ENCODE peak calls at places on chromosome 9, in seven cellular contexts. S is mesendoderm, C is H1, T is endothelial cell of umbilical vein, A is neural progenitor cell, Z is mammary epithelial cell, Q is SK-N-SH. I is an unnamed sample. For H3K4me1, the result is how much of the 10 kb centered on the place peaks cover.

GRCh38 chr9:137027369-137028012 is 546 bp downstream of the ABCA2 start:
- DNase-seq in S (no peak), C (no peak), T (no peak), A (peak), Z (no peak), Q (peak), I (no peak)

GRCh38 chr9:129858167-129858962 is 23.1 kb downstream of the USP20 start:
- DNase-seq in S (no peak), C (no peak), T (no peak), A (no peak), Z (no peak), Q (no peak), I (no peak)

GRCh38 chr9:23044549-23044948 is 597.9 kb downstream of the DMRTA1 start:
- DNase-seq in S (no peak), C (no peak), T (peak), A (no peak), Z (peak), Q (no peak), I (no peak)

GRCh38 chr9:8486095-8486494 is 686.5 kb upstream of the DMAC1 start:
- DNase-seq in S (peak), C (peak), T (peak), A (peak), Z (no peak), Q (peak), I (peak)

GRCh38 chr9:272251-273213 is 57.9 kb downstream of the DOCK8 start:
- DNase-seq in S (no peak), C (no peak), T (no peak), A (no peak), Z (no peak), Q (no peak), I (no peak)

GRCh38 chr9:126664893-126665695 is 51.4 kb downstream of the LMX1B start:
- DNase-seq in S (peak), C (peak), T (no peak), A (peak), Z (no peak), Q (peak), I (no peak)

GRCh38 chr9:109329274-109330258 is 8.7 kb upstream of the EPB41L4B start:
- DNase-seq in S (peak), C (no peak), T (no peak), A (no peak), Z (peak), Q (peak), I (no peak)

GRCh38 chr9:98365724-98366123 is 110.3 kb upstream of the TBC1D2 start:
- DNase-seq in S (no peak), C (no peak), T (no peak), A (no peak), Z (no peak), Q (no peak), I (no peak)

GRCh38 chr9:137077758-137078693 is 709 bp downstream of the UAP1L1 start:
- DNase-seq in S (no peak), C (no peak), T (peak), A (peak), Z (no peak), Q (peak), I (no peak)

GRCh38 chr9:105299190-105299854 is 54.9 kb downstream of the SLC44A1 start:
- DNase-seq in S (peak), C (no peak), T (peak), A (no peak), Z (peak), Q (no peak), I (no peak)

GRCh38 chr9:102237520-102237919 is 499.1 kb upstream of the GRIN3A start:
- DNase-seq in S (no peak), C (no peak), T (no peak), A (no peak), Z (no peak), Q (no peak), I (no peak)

GRCh38 chr9:134039386-134040175 is 14.3 kb downstream of the BRD3OS start:
- DNase-seq in S (no peak), C (no peak), T (no peak), A (no peak), Z (no peak), Q (no peak), I (no peak)

GRCh38 chr9:7028591-7028990 is 270.8 kb downstream of the KDM4C start:
- DNase-seq in S (no peak), C (no peak), T (no peak), A (no peak), Z (no peak), Q (no peak), I (no peak)

GRCh38 chr9:112145886-112146285 is 29.2 kb downstream of the SUSD1 start:
- DNase-seq in S (peak), C (no peak), T (no peak), A (no peak), Z (peak), Q (no peak), I (no peak)

GRCh38 chr9:71638627-71639026 is 129.7 kb downstream of the CEMIP2 start:
- DNase-seq in S (no peak), C (no peak), T (peak), A (no peak), Z (no peak), Q (no peak), I (no peak)

GRCh38 chr9:89970701-89971100 is 365.9 kb downstream of the GADD45G start:
- DNase-seq in S (no peak), C (no peak), T (no peak), A (no peak), Z (no peak), Q (no peak), I (no peak)
- H3K9ac ChIP-seq in S (no peak), C (no peak), T (no peak), A (no peak), Z (no peak), Q (no peak), I (no peak)

GRCh38 chr9:116697341-116697740 is 10.2 kb downstream of the TRIM32 start:
- DNase-seq in S (no peak), C (no peak), T (no peak), A (no peak), Z (peak), Q (no peak), I (no peak)
- H3K4me3 ChIP-seq in S (no peak), C (no peak), T (no peak), A (no peak), Z (no peak), Q (no peak), I (no peak)

DNA sequence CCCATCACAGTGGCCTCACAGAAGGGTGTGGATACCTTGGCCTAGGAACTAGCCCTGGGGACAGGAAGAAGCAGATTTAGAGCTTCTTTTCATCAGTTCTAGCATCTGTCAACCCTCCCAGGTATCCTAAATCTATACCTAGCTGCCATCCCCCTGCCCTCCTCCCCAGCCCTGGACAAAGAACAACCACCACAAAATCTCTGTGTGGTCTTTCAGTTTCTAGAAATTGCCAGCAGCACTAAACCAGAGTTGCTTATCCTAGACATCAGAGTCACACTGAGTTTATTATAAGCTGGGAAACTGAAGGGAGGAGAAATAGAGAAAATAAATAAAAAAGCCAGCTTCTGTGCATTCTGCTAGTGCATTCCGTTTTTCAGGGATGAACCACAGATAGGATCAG is 14.6 kb downstream of the CCDC180 start:
- DNase-seq in S (no peak), C (no peak), T (no peak), A (no peak), Z (no peak), Q (no peak), I (no peak)
- H3K4me1 ChIP-seq in S (under half), C (under half), T (under half), A (under half), Z (under half), Q (under half), I (under half)

GRCh38 chr9:91825422-91825821 is 124.6 kb downstream of the ROR2 start:
- DNase-seq in S (no peak), C (no peak), T (no peak), A (no peak), Z (peak), Q (no peak), I (no peak)
- H3K9ac ChIP-seq in S (no peak), C (no peak), T (no peak), A (no peak), Z (no peak), Q (no peak), I (no peak)

GRCh38 chr9:107737987-107738743 is 248.6 kb upstream of the KLF4 start:
- DNase-seq in S (no peak), C (no peak), T (peak), A (no peak), Z (peak), Q (no peak), I (no peak)

GRCh38 chr9:107733530-107733907 is 243.9 kb upstream of the KLF4 start:
- DNase-seq in S (no peak), C (no peak), T (peak), A (no peak), Z (no peak), Q (no peak), I (no peak)

GRCh38 chr9:107737610-107737986 is 248.0 kb upstream of the KLF4 start:
- DNase-seq in S (no peak), C (no peak), T (no peak), A (no peak), Z (no peak), Q (no peak), I (no peak)

GRCh38 chr9:107734231-107735014 is 244.9 kb upstream of the KLF4 start:
- DNase-seq in S (no peak), C (no peak), T (no peak), A (no peak), Z (peak), Q (no peak), I (no peak)

GRCh38 chr9:107735821-107736220 is 246.3 kb upstream of the KLF4 start:
- DNase-seq in S (no peak), C (no peak), T (no peak), A (no peak), Z (no peak), Q (no peak), I (no peak)
- H3K4me3 ChIP-seq in S (no peak), C (no peak), T (no peak), A (no peak), Z (no peak), Q (no peak), I (no peak)

DNA sequence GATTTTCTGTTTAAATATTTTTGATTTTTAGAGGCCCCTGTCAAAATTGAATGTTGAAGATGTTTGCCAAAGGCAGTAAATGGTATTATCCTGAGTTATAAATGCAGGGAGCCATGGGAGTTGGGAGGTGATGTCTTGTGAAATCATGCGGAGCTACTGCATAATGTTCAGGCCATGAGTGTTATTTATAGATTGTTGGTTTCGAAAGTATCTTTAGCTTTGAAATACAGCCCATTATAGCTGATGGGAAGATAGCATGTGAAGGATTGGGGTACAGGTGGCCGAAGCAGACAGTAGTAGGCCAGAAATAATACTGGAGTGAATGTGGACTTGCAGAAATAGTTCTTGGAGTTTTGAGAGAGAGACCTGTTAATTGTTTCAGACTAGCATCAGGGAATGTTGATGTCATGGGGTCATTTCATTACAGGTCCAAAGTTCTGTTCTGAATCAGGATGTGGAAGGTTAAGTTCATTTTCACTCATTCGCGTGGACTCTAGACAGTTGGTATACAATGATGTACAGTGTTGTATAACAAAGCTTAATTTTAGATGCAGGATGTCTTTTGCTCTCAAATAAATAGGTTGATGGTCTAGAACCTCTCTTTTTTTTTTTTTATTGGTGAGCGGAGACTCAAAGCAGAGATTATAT is 3.8 kb downstream of the ATP6V1G1 start:
- DNase-seq in S (no peak), C (no peak), T (no peak), A (no peak), Z (no peak), Q (no peak), I (no peak)
- H3K4me1 ChIP-seq in S (under half), C (under half), T (under half), A (under half), Z (under half), Q (under half), I (under half)

DNA sequence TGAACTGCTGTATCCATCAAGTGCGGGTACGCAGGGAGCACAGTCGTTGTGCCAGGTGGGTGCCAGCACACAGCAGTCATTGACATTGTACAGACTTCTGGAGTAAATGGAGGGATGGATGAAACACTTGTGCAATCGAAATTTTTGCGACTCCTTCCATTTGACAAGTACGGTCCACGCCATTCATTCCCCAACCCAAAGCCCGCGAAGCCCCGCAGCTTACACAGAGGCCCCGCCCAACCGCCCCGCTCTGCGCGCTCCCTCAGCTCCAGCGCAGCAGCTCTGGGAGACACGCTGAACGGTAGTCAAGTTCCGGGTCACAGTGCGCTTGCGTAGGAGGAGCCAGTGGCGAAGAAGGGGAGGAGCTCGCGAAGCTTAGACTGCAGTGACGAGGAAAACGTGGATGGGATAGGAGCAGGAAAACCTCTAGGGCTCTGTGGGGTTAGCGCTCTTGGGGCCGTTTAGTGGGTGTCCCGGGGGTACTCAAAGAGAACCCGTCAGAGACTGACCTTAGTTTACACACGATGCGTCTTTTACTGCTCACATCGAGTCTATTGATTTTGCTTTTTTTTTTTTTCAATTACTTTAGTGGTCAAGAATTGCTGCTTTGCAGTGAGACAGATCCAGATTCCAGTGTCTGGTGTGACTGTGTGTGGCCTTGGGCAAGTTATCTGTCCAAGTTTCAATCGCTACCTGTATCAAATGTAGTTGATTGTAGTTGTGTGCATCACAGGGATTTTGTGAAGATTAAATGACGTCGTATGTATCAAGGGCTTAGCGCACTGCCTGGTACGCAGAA is 15.3 kb upstream of the MSANTD3 start:
- DNase-seq in S (peak), C (peak), T (peak), A (peak), Z (peak), Q (peak), I (peak)
- H3K9ac ChIP-seq in S (peak), C (no peak), T (peak), A (no peak), Z (no peak), Q (peak), I (peak)

GRCh38 chr9:131657031-131657377 is 82.9 kb downstream of the RAPGEF1 start:
- DNase-seq in S (no peak), C (no peak), T (no peak), A (no peak), Z (no peak), Q (no peak), I (no peak)

GRCh38 chr9:131657456-131657855 is 82.4 kb downstream of the RAPGEF1 start:
- DNase-seq in S (no peak), C (no peak), T (peak), A (no peak), Z (no peak), Q (no peak), I (no peak)

GRCh38 chr9:131657890-131658752 is 81.8 kb downstream of the RAPGEF1 start:
- DNase-seq in S (no peak), C (no peak), T (peak), A (no peak), Z (peak), Q (no peak), I (no peak)

GRCh38 chr9:131660466-131661405 is 79.1 kb downstream of the RAPGEF1 start:
- DNase-seq in S (no peak), C (peak), T (no peak), A (peak), Z (no peak), Q (no peak), I (peak)

GRCh38 chr9:131658753-131659129 is 81.1 kb downstream of the RAPGEF1 start:
- DNase-seq in S (no peak), C (no peak), T (no peak), A (no peak), Z (no peak), Q (no peak), I (no peak)
- H3K4me3 ChIP-seq in S (no peak), C (no peak), T (peak), A (no peak), Z (no peak), Q (no peak), I (no peak)

GRCh38 chr9:100083448-100084144 is 15.2 kb downstream of the ERP44 start:
- DNase-seq in S (no peak), C (no peak), T (no peak), A (no peak), Z (no peak), Q (no peak), I (no peak)

GRCh38 chr9:100084734-100085133 is 14.1 kb downstream of the ERP44 start:
- DNase-seq in S (no peak), C (no peak), T (no peak), A (no peak), Z (no peak), Q (no peak), I (no peak)

GRCh38 chr9:100082786-100083185 is 16.0 kb downstream of the ERP44 start:
- DNase-seq in S (no peak), C (no peak), T (no peak), A (no peak), Z (peak), Q (no peak), I (no peak)

GRCh38 chr9:100086097-100086496 is 12.7 kb downstream of the ERP44 start:
- DNase-seq in S (no peak), C (no peak), T (no peak), A (no peak), Z (no peak), Q (no peak), I (no peak)

GRCh38 chr9:100084145-100084478 is 14.7 kb downstream of the ERP44 start:
- DNase-seq in S (no peak), C (no peak), T (no peak), A (no peak), Z (no peak), Q (no peak), I (no peak)
- H3K4me1 ChIP-seq in S (under half), C (under half), T (under half), A (under half), Z (under half), Q (under half), I (under half)

I was measured in NT2/D1.